ENCODE peak calls at places on chromosomes 7 and 10, in nine cellular contexts. N is IMR-90, Q is PC-9, E is fibroblast of lung, F is astrocyte, U is endothelial cell of umbilical vein, V is DND-41, T is HCT116, K is PC-3. J is an unnamed sample.
A peak's percentile ranks its signal among the peaks of the same experiment; 100 is the strongest.

GRCh38 chr7:80284848-80285247 is 150.2 kb downstream of the GNAI1 start:
- DNase-seq in V (no peak), Q (no peak), N (peak; percentile 95), U (no peak), E (peak; percentile 89), K (peak; percentile 29), T (no peak), F (peak; percentile 87), J (peak; percentile 66)

GRCh38 chr7:51366930-51367613 is 50.5 kb upstream of the COBL start:
- DNase-seq in T (no peak), Q (peak; percentile 61), N (peak; percentile 26), F (peak; percentile 18), U (peak; percentile 24), V (peak; percentile 34), K (peak; percentile 75), E (peak; percentile 40), J (peak; percentile 34)

GRCh38 chr7:2013381-2014311 is 219.1 kb downstream of the MAD1L1 start:
- DNase-seq in K (no peak), F (no peak), N (no peak), V (no peak), T (no peak), E (no peak), U (no peak), Q (no peak), J (no peak)

GRCh38 chr7:110502893-110503465 is 587.9 kb upstream of the LRRN3 start:
- DNase-seq in T (no peak), N (peak; percentile 79), V (peak; percentile 73), Q (no peak), K (peak; percentile 37), E (peak; percentile 57), U (no peak), F (peak; percentile 55), J (peak; percentile 44)

GRCh38 chr10:105370697-105371096 is 729.6 kb downstream of the SORCS3 start:
- DNase-seq in E (no peak), V (no peak), U (no peak), F (no peak), K (no peak), N (no peak), T (no peak), Q (no peak), J (no peak)

GRCh38 chr10:86401588-86402282 is 35.1 kb upstream of the GRID1 start:
- DNase-seq in E (no peak), K (peak; percentile 7), Q (no peak), U (no peak), F (no peak), N (no peak), V (no peak), T (no peak), J (no peak)

GRCh38 chr7:90923576-90923975 is 327.5 kb downstream of the CDK14 start:
- DNase-seq in V (no peak), K (no peak), E (no peak), Q (no peak), F (no peak), N (peak; percentile 23), T (no peak), U (no peak), J (no peak)

GRCh38 chr10:43404675-43405221 is 4.2 kb downstream of the HNRNPF start:
- DNase-seq in E (no peak), N (no peak), T (no peak), V (no peak), F (no peak), K (no peak), Q (no peak), U (no peak), J (no peak)

GRCh38 chr7:132652507-132652906 is 76.2 kb upstream of the PLXNA4 start:
- DNase-seq in U (no peak), Q (no peak), T (no peak), E (no peak), N (no peak), K (no peak), V (no peak), F (no peak), J (no peak)

GRCh38 chr7:132656846-132657776 is 80.8 kb upstream of the PLXNA4 start:
- DNase-seq in F (no peak), E (no peak), V (peak; percentile 47), N (peak; percentile 2), U (peak; percentile 24), K (peak; percentile 32), T (peak; percentile 10), Q (no peak), J (no peak)

GRCh38 chr7:132653364-132653930 is 77.2 kb upstream of the PLXNA4 start:
- DNase-seq in U (no peak), N (no peak), E (no peak), Q (no peak), K (no peak), F (no peak), V (peak; percentile 15), T (no peak), J (no peak)

GRCh38 chr7:132654150-132654549 is 77.9 kb upstream of the PLXNA4 start:
- DNase-seq in V (peak; percentile 40), Q (no peak), K (peak; percentile 23), U (no peak), T (peak; percentile 4), F (no peak), N (no peak), E (no peak), J (no peak)

GRCh38 chr7:132655071-132655761 is 78.9 kb upstream of the PLXNA4 start:
- DNase-seq in Q (no peak), V (peak; percentile 91), U (peak; percentile 6), E (peak; percentile 71), T (no peak), F (peak; percentile 63), N (no peak), K (no peak), J (no peak)
- H3K27ac ChIP-seq in Q (no peak overlapping the region), V (peak overlapping the region; percentile 93), U (no peak overlapping the region), E (no peak overlapping the region), T (no peak overlapping the region), F (no peak overlapping the region), N (no peak overlapping the region), K (no peak overlapping the region), J (no peak overlapping the region)

DNA sequence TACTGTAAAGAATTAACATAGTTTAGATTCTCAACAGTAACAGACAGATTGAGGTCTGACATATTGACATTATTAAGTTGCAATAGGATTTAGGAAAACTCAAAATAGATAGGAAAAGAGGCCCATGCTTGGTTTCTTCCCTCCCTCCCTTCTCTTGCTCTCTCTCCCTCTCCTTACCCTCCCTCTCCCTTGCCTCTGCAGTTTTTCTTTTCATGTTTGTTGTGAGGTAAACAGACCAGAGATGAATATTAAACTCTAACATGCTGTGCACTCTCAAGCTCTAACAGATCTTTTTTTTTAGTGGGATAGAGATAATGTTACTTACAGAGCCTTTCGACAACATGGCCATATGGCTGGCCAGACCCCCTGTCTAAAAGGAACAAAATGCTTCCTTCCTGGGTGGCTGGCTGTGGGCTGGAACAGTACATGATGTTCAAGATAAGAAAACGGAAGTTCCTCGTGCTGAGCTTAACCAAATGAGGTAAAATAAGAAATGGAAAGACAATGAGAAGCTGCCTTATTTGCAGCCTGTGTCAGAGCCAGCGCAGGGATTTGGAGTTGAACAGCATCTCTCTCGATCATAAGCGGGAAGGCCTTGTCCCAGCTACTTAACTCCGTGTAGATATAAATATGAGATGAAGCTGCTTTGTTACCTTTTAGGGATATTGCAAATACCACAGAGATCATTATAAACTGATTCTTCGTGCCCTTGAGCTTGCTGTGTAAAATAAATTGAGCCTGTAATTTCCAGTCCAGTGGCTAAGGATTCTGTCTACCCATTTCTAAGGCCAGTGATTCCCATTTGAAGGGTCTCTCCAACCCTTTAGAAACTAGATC is 391.9 kb upstream of the NPVF start:
- DNase-seq in K (no peak), U (no peak), V (peak; percentile 10), T (no peak), Q (no peak), F (no peak), E (no peak), N (no peak), J (no peak)
- H2AFZ ChIP-seq in K (no peak overlapping the region), U (no peak overlapping the region), V (no peak overlapping the region), T (no peak overlapping the region), Q (no peak overlapping the region), F (no peak overlapping the region), E (no peak overlapping the region), N (no peak overlapping the region), J (no peak overlapping the region)

GRCh38 chr7:50303894-50304157 is 690 bp upstream of the IKZF1 start:
- DNase-seq in E (no peak), V (no peak), U (no peak), Q (no peak), K (no peak), T (no peak), N (no peak), F (no peak), J (no peak)

GRCh38 chr7:50304158-50304910 is at the start of gene IKZF1:
- DNase-seq in U (no peak), E (no peak), V (peak; percentile 70), T (no peak), F (no peak), N (no peak), K (no peak), Q (no peak), J (peak; percentile 5)

GRCh38 chr7:50306491-50307367 is 2.2 kb downstream of the IKZF1 start:
- DNase-seq in V (peak; percentile 46), Q (no peak), U (no peak), F (no peak), T (no peak), E (no peak), K (no peak), N (no peak), J (no peak)

GRCh38 chr7:50305697-50306300 is 1.3 kb downstream of the IKZF1 start:
- DNase-seq in T (no peak), F (no peak), Q (no peak), U (no peak), V (no peak), K (no peak), N (no peak), E (no peak), J (no peak)

GRCh38 chr7:50304911-50305621 is 550 bp downstream of the IKZF1 start:
- DNase-seq in T (no peak), Q (no peak), V (peak; percentile 81), E (no peak), K (no peak), N (no peak), F (no peak), U (no peak), J (no peak)
- H3K27ac ChIP-seq in T (no peak overlapping the region), Q (no peak overlapping the region), V (peak overlapping the region; percentile 92), E (no peak overlapping the region), K (no peak overlapping the region), N (no peak overlapping the region), F (no peak overlapping the region), U (no peak overlapping the region), J (no peak overlapping the region)

GRCh38 chr7:94089806-94090205 is 85.7 kb upstream of the BET1 start:
- DNase-seq in E (no peak), F (no peak), K (no peak), U (no peak), V (no peak), N (no peak), T (no peak), Q (no peak), J (no peak)

GRCh38 chr7:94088560-94088959 is 84.4 kb upstream of the BET1 start:
- DNase-seq in N (peak; percentile 57), U (peak; percentile 26), F (peak; percentile 49), V (no peak), E (peak; percentile 60), K (no peak), T (no peak), Q (no peak), J (no peak)

GRCh38 chr7:94092980-94093379 is 88.8 kb upstream of the BET1 start:
- DNase-seq in U (no peak), V (no peak), N (no peak), K (no peak), T (no peak), Q (no peak), F (no peak), E (no peak), J (no peak)

GRCh38 chr7:94087664-94088352 is 83.7 kb upstream of the BET1 start:
- DNase-seq in T (peak; percentile 54), F (peak; percentile 70), U (peak; percentile 83), K (peak; percentile 81), N (peak; percentile 85), Q (peak; percentile 62), E (peak; percentile 75), V (peak; percentile 54), J (peak; percentile 62)
- H2AFZ ChIP-seq in T (peak overlapping the region; percentile 100), F (no peak overlapping the region), U (peak overlapping the region; percentile 62), K (peak overlapping the region; percentile 60), N (no peak overlapping the region), Q (peak overlapping the region; percentile 40), E (peak overlapping the region; percentile 44), V (no peak overlapping the region), J (peak overlapping the region; percentile 53)

J was measured in mammary epithelial cell.